ENCODE peak calls at places on chromosomes 11 and 22, in ten cellular contexts. L is activated CD4-positive, alpha-beta T cell treated with anti-CD3 and anti-CD28 coated beads for 36 hours; M is activated CD8-positive, alpha-beta memory T cell treated with anti-CD3 and anti-CD28 coated beads for 48 hours; O is coronary artery; I is head of caudate nucleus; D is G401; C is GM23248; H is HFFc6; Z is spleen; R is GM19239. W is an unnamed sample.

GRCh38 chr11:47477323-47477722 is 28.4 kb upstream of the RAPSN start:
- DNase-seq in M (no peak), H (peak), I (no peak), R (no peak), D (no peak), L (peak), Z (no peak), C (peak), O (no peak), W (no peak)

GRCh38 chr22:39130152-39130704 is 22.3 kb downstream of the CBX7 start:
- DNase-seq in O (no peak), R (no peak), M (no peak), I (no peak), C (no peak), D (no peak), L (no peak), Z (no peak), H (no peak), W (no peak)

GRCh38 chr22:32745251-32745995 is 56.1 kb upstream of the TIMP3 start:
- DNase-seq in H (no peak), L (no peak), Z (no peak), D (no peak), I (no peak), C (peak), R (no peak), O (no peak), M (no peak), W (no peak)

GRCh38 chr11:133081020-133081419 is 451.3 kb downstream of the OPCML start:
- DNase-seq in I (no peak), L (no peak), C (no peak), Z (no peak), H (no peak), M (no peak), R (no peak), D (no peak), O (no peak), W (no peak)

GRCh38 chr11:69910519-69911309 is 91.5 kb upstream of the FGF3 start:
- DNase-seq in I (no peak), O (no peak), R (no peak), C (no peak), M (no peak), Z (peak), D (no peak), L (no peak), H (no peak), W (no peak)

GRCh38 chr11:34549271-34549670 is 35.7 kb upstream of the ELF5 start:
- DNase-seq in O (peak), M (no peak), L (no peak), H (no peak), Z (no peak), I (no peak), D (no peak), R (no peak), C (no peak), W (no peak)

GRCh38 chr11:33682446-33682845 is 18.2 kb downstream of the C11orf91 start:
- DNase-seq in M (no peak), Z (no peak), C (peak), D (no peak), H (no peak), I (no peak), R (no peak), O (peak), L (no peak), W (no peak)

GRCh38 chr11:128886401-128887119 is 4.6 kb upstream of the KCNJ5 start:
- DNase-seq in L (peak), H (no peak), I (no peak), Z (no peak), O (no peak), D (no peak), R (no peak), C (no peak), M (no peak), W (no peak)

GRCh38 chr11:43736502-43737193 is 56.1 kb downstream of the HSD17B12 start:
- DNase-seq in D (peak), Z (no peak), I (no peak), O (no peak), C (peak), H (peak), R (no peak), L (no peak), M (no peak), W (peak)

GRCh38 chr11:14065153-14065552 is 102.6 kb downstream of the SPON1 start:
- DNase-seq in Z (no peak), H (no peak), I (no peak), M (no peak), R (no peak), O (no peak), D (peak), C (peak), L (peak), W (peak)

GRCh38 chr11:3808846-3809623 is 675 bp downstream of the PGAP2 start:
- DNase-seq in H (peak), I (no peak), R (peak), Z (no peak), O (no peak), L (peak), M (no peak), C (peak), D (peak), W (peak)

GRCh38 chr11:16382638-16383380 is 26.5 kb upstream of the SOX6 start:
- DNase-seq in L (no peak), O (no peak), M (no peak), H (peak), Z (no peak), R (no peak), I (no peak), D (no peak), C (peak), W (no peak)

GRCh38 chr11:132844956-132845355 is 687.3 kb downstream of the OPCML start:
- DNase-seq in Z (no peak), L (no peak), C (peak), D (peak), H (peak), I (no peak), R (no peak), O (no peak), M (no peak), W (peak)

GRCh38 chr11:106520146-106520912 is 442.9 kb downstream of the AASDHPPT start:
- DNase-seq in Z (no peak), L (no peak), D (no peak), R (no peak), C (no peak), I (no peak), M (no peak), O (no peak), H (no peak), W (no peak)

GRCh38 chr22:42399315-42400271 is 32.6 kb downstream of the NFAM1 start:
- DNase-seq in H (no peak), R (no peak), M (no peak), O (no peak), L (no peak), C (no peak), I (peak), D (no peak), Z (peak), W (no peak)

GRCh38 chr22:22761606-22761962 is 117.2 kb downstream of the GGTLC2 start:
- DNase-seq in I (no peak), C (no peak), Z (no peak), D (no peak), O (no peak), H (no peak), M (no peak), R (no peak), L (no peak), W (no peak)

GRCh38 chr11:116738975-116739374 is 33.8 kb downstream of the BUD13 start:
- DNase-seq in D (no peak), O (no peak), H (no peak), I (no peak), M (no peak), Z (no peak), C (no peak), L (no peak), R (no peak), W (no peak)

GRCh38 chr11:125164422-125165110 is at the start of gene PKNOX2:
- DNase-seq in R (peak), L (peak), D (peak), M (peak), Z (peak), H (peak), I (peak), C (peak), O (peak), W (peak)

GRCh38 chr11:30312243-30312642 is 10.7 kb upstream of the ARL14EP start:
- DNase-seq in R (no peak), C (no peak), D (no peak), M (no peak), Z (no peak), L (no peak), I (no peak), H (no peak), O (no peak), W (no peak)

GRCh38 chr11:64753019-64753379 is 6.8 kb downstream of the PYGM start:
- DNase-seq in R (no peak), D (no peak), Z (no peak), L (no peak), M (no peak), H (no peak), C (no peak), O (no peak), I (no peak), W (no peak)

GRCh38 chr11:61429346-61429690 is 457 bp downstream of the CPSF7 start:
- DNase-seq in I (peak), M (peak), R (peak), L (peak), C (peak), O (peak), Z (peak), D (peak), H (no peak), W (peak)

GRCh38 chr11:62705880-62706831 is 1.1 kb downstream of the BSCL2 start:
- DNase-seq in O (peak), I (peak), H (peak), R (peak), Z (peak), M (peak), D (peak), C (peak), L (peak), W (peak)

GRCh38 chr22:50436134-50436830 is 38.6 kb downstream of the SBF1 start:
- DNase-seq in D (no peak), R (no peak), C (no peak), H (no peak), O (no peak), L (no peak), M (no peak), I (no peak), Z (no peak), W (no peak)

GRCh38 chr22:36454916-36455570 is 26.4 kb downstream of the TXN2 start:
- DNase-seq in C (peak), L (peak), H (peak), I (peak), Z (peak), R (peak), D (peak), M (peak), O (peak), W (peak)

GRCh38 chr22:25452116-25452700 is 112.3 kb upstream of the GRK3 start:
- DNase-seq in M (no peak), O (no peak), H (no peak), C (peak), L (no peak), Z (no peak), D (no peak), R (no peak), I (no peak), W (no peak)

GRCh38 chr11:117634756-117635593 is 162.0 kb downstream of the DSCAML1 start:
- DNase-seq in L (no peak), O (no peak), D (no peak), C (no peak), Z (peak), I (no peak), M (no peak), H (peak), R (no peak), W (no peak)

GRCh38 chr22:42994917-42995562 is 19.9 kb downstream of the PACSIN2 start:
- DNase-seq in H (peak), M (no peak), L (no peak), I (no peak), R (no peak), Z (no peak), O (peak), C (peak), D (no peak), W (no peak)

GRCh38 chr22:37135023-37135422 is 14.7 kb downstream of the IL2RB start:
- DNase-seq in M (no peak), D (no peak), H (no peak), I (no peak), L (no peak), Z (no peak), O (no peak), R (no peak), C (no peak), W (no peak)

GRCh38 chr22:27405672-27406388 is 395.7 kb downstream of the MN1 start:
- DNase-seq in H (peak), D (peak), I (peak), Z (no peak), M (peak), R (peak), C (peak), L (peak), O (no peak), W (peak)

GRCh38 chr22:27591060-27591459 is 210.5 kb downstream of the MN1 start:
- DNase-seq in L (no peak), H (no peak), D (no peak), C (no peak), O (no peak), Z (peak), M (no peak), R (no peak), I (no peak), W (no peak)

GRCh38 chr11:130223291-130223971 is 63.8 kb downstream of the ST14 start:
- DNase-seq in C (no peak), D (peak), O (no peak), M (no peak), I (no peak), Z (no peak), H (no peak), L (no peak), R (no peak), W (peak)

GRCh38 chr11:2377511-2378443 is 667 bp downstream of the CD81 start:
- DNase-seq in Z (peak), D (peak), M (no peak), O (no peak), I (peak), C (peak), L (peak), R (no peak), H (no peak), W (no peak)

GRCh38 chr11:10450451-10451398 is 4.3 kb upstream of the AMPD3 start:
- DNase-seq in R (peak), C (peak), L (peak), I (peak), M (no peak), H (no peak), D (peak), Z (peak), O (no peak), W (peak)

GRCh38 chr11:95547186-95547585 is 242.4 kb downstream of the FAM76B start:
- DNase-seq in D (no peak), L (no peak), M (no peak), I (no peak), Z (no peak), O (no peak), R (no peak), C (no peak), H (no peak), W (no peak)